ENCODE peak calls at places on chromosomes 2 and 18, in seven cellular contexts. One of them, this sample, is unnamed.

GRCh38 chr2:110115291-110116032 is at the start of gene MALL:
- DNase-seq in CD4-positive, alpha-beta memory T cell: no peak
- DNase-seq in effector CD8-positive, alpha-beta T cell: no peak
- DNase-seq in mucosa of gallbladder: peak; percentile 51
- DNase-seq in lung: peak; percentile 59
- DNase-seq in iPS-NIHi11: peak; percentile 75
- DNase-seq in H9: peak; percentile 51
- DNase-seq in this sample: no peak

GRCh38 chr2:23554054-23554697 is 169.2 kb downstream of the KLHL29 start:
- DNase-seq in CD4-positive, alpha-beta memory T cell: no peak
- DNase-seq in effector CD8-positive, alpha-beta T cell: no peak
- DNase-seq in mucosa of gallbladder: no peak
- DNase-seq in lung: no peak
- DNase-seq in iPS-NIHi11: no peak
- DNase-seq in H9: no peak
- DNase-seq in this sample: no peak

GRCh38 chr2:9769171-9770005 is 73.9 kb upstream of the TAF1B start:
- DNase-seq in CD4-positive, alpha-beta memory T cell: no peak
- DNase-seq in effector CD8-positive, alpha-beta T cell: no peak
- DNase-seq in mucosa of gallbladder: no peak
- DNase-seq in lung: no peak
- DNase-seq in iPS-NIHi11: peak; percentile 85
- DNase-seq in H9: peak; percentile 71
- DNase-seq in this sample: no peak

GRCh38 chr2:119544075-119545031 is at the start of gene CFAP221:
- DNase-seq in CD4-positive, alpha-beta memory T cell: peak; percentile 5
- DNase-seq in effector CD8-positive, alpha-beta T cell: no peak
- DNase-seq in mucosa of gallbladder: peak; percentile 65
- DNase-seq in lung: peak; percentile 82
- DNase-seq in iPS-NIHi11: peak; percentile 97
- DNase-seq in H9: peak; percentile 81
- DNase-seq in this sample: peak; percentile 89

GRCh38 chr2:190781604-190782198 is 98.9 kb upstream of the GLS start:
- DNase-seq in CD4-positive, alpha-beta memory T cell: peak; percentile 51
- DNase-seq in effector CD8-positive, alpha-beta T cell: peak; percentile 9
- DNase-seq in mucosa of gallbladder: peak; percentile 54
- DNase-seq in lung: peak; percentile 50
- DNase-seq in iPS-NIHi11: peak; percentile 75
- DNase-seq in H9: no peak
- DNase-seq in this sample: peak; percentile 66

GRCh38 chr2:177972782-177973181 is 99.8 kb downstream of the PDE11A start:
- DNase-seq in CD4-positive, alpha-beta memory T cell: no peak
- DNase-seq in effector CD8-positive, alpha-beta T cell: no peak
- DNase-seq in mucosa of gallbladder: no peak
- DNase-seq in lung: no peak
- DNase-seq in iPS-NIHi11: no peak
- DNase-seq in H9: peak; percentile 44
- DNase-seq in this sample: no peak

GRCh38 chr2:235766206-235766794 is 272.5 kb downstream of the AGAP1 start:
- DNase-seq in CD4-positive, alpha-beta memory T cell: peak; percentile 47
- DNase-seq in effector CD8-positive, alpha-beta T cell: peak; percentile 14
- DNase-seq in mucosa of gallbladder: peak; percentile 82
- DNase-seq in lung: peak; percentile 69
- DNase-seq in iPS-NIHi11: peak; percentile 75
- DNase-seq in H9: peak; percentile 58
- DNase-seq in this sample: peak; percentile 65

GRCh38 chr18:45993441-45993840 is 26.3 kb upstream of the EPG5 start:
- DNase-seq in CD4-positive, alpha-beta memory T cell: no peak
- DNase-seq in effector CD8-positive, alpha-beta T cell: no peak
- DNase-seq in mucosa of gallbladder: no peak
- DNase-seq in lung: no peak
- DNase-seq in iPS-NIHi11: no peak
- DNase-seq in H9: no peak
- DNase-seq in this sample: no peak

GRCh38 chr2:160651416-160652200 is 158.0 kb upstream of the RBMS1 start:
- DNase-seq in CD4-positive, alpha-beta memory T cell: no peak
- DNase-seq in effector CD8-positive, alpha-beta T cell: no peak
- DNase-seq in mucosa of gallbladder: no peak
- DNase-seq in lung: no peak
- DNase-seq in iPS-NIHi11: no peak
- DNase-seq in H9: no peak
- DNase-seq in this sample: no peak

GRCh38 chr18:2324459-2324858 is 246.8 kb downstream of the METTL4 start:
- DNase-seq in CD4-positive, alpha-beta memory T cell: no peak
- DNase-seq in effector CD8-positive, alpha-beta T cell: no peak
- DNase-seq in mucosa of gallbladder: no peak
- DNase-seq in lung: no peak
- DNase-seq in iPS-NIHi11: no peak
- DNase-seq in H9: no peak
- DNase-seq in this sample: no peak

GRCh38 chr2:108968619-108969018 is 20.4 kb downstream of the EDAR start:
- DNase-seq in CD4-positive, alpha-beta memory T cell: no peak
- DNase-seq in effector CD8-positive, alpha-beta T cell: no peak
- DNase-seq in mucosa of gallbladder: peak; percentile 60
- DNase-seq in lung: no peak
- DNase-seq in iPS-NIHi11: peak; percentile 62
- DNase-seq in H9: no peak
- DNase-seq in this sample: peak; percentile 52

GRCh38 chr18:49597556-49597955 is 35.7 kb downstream of the LIPG start:
- DNase-seq in CD4-positive, alpha-beta memory T cell: no peak
- DNase-seq in effector CD8-positive, alpha-beta T cell: no peak
- DNase-seq in mucosa of gallbladder: no peak
- DNase-seq in lung: no peak
- DNase-seq in iPS-NIHi11: no peak
- DNase-seq in H9: no peak
- DNase-seq in this sample: no peak

GRCh38 chr2:85537600-85538506 is 1.1 kb upstream of the MAT2A start:
- DNase-seq in CD4-positive, alpha-beta memory T cell: peak; percentile 26
- DNase-seq in effector CD8-positive, alpha-beta T cell: peak; percentile 7
- DNase-seq in mucosa of gallbladder: peak; percentile 52
- DNase-seq in lung: peak; percentile 53
- DNase-seq in iPS-NIHi11: peak; percentile 37
- DNase-seq in H9: peak; percentile 65
- DNase-seq in this sample: peak; percentile 42

GRCh38 chr2:188129677-188130076 is 162.0 kb upstream of the GULP1 start:
- DNase-seq in CD4-positive, alpha-beta memory T cell: no peak
- DNase-seq in effector CD8-positive, alpha-beta T cell: no peak
- DNase-seq in mucosa of gallbladder: no peak
- DNase-seq in lung: no peak
- DNase-seq in iPS-NIHi11: no peak
- DNase-seq in H9: no peak
- DNase-seq in this sample: no peak

GRCh38 chr18:74652392-74652988 is 54.8 kb downstream of the ZNF407 start:
- DNase-seq in CD4-positive, alpha-beta memory T cell: peak; percentile 34
- DNase-seq in effector CD8-positive, alpha-beta T cell: no peak
- DNase-seq in mucosa of gallbladder: no peak
- DNase-seq in lung: no peak
- DNase-seq in iPS-NIHi11: peak; percentile 41
- DNase-seq in H9: no peak
- DNase-seq in this sample: peak; percentile 6

GRCh38 chr2:118122768-118123335 is 34.6 kb downstream of the INSIG2 start:
- DNase-seq in CD4-positive, alpha-beta memory T cell: no peak
- DNase-seq in effector CD8-positive, alpha-beta T cell: no peak
- DNase-seq in mucosa of gallbladder: no peak
- DNase-seq in lung: no peak
- DNase-seq in iPS-NIHi11: no peak
- DNase-seq in H9: no peak
- DNase-seq in this sample: no peak

GRCh38 chr2:112032615-112033457 is 22.2 kb upstream of the TMEM87B start:
- DNase-seq in CD4-positive, alpha-beta memory T cell: no peak
- DNase-seq in effector CD8-positive, alpha-beta T cell: no peak
- DNase-seq in mucosa of gallbladder: peak; percentile 79
- DNase-seq in lung: peak; percentile 73
- DNase-seq in iPS-NIHi11: no peak
- DNase-seq in H9: no peak
- DNase-seq in this sample: no peak

GRCh38 chr2:63642941-63643340 is 54.2 kb downstream of the MDH1 start:
- DNase-seq in CD4-positive, alpha-beta memory T cell: no peak
- DNase-seq in effector CD8-positive, alpha-beta T cell: no peak
- DNase-seq in mucosa of gallbladder: no peak
- DNase-seq in lung: no peak
- DNase-seq in iPS-NIHi11: no peak
- DNase-seq in H9: no peak
- DNase-seq in this sample: no peak

This sample was measured in HEK293T.